ENCODE peak calls at places on chromosomes 4 and X, in seven cellular contexts. P is AG09309, D is choroid plexus epithelial cell, G is IMR-90, R is right lobe of liver, E is lower lobe of right lung, Q is GM23338. Y is an unnamed sample.

GRCh38 chrX:24672701-24673190 is 21.0 kb upstream of the POLA1 start:
- DNase-seq in P (no peak), D (no peak), G (no peak), R (no peak), E (no peak), Q (no peak), Y (no peak)

GRCh38 chr4:76374744-76375143 is 46.2 kb downstream of the CCDC158 start:
- DNase-seq in P (no peak), D (peak; percentile 49), G (no peak), R (no peak), E (no peak), Q (no peak), Y (no peak)

GRCh38 chr4:37604464-37604863 is 81.7 kb downstream of the RELL1 start:
- DNase-seq in P (no peak), D (no peak), G (peak; percentile 68), R (no peak), E (no peak), Q (no peak), Y (no peak)

GRCh38 chr4:140609548-140610425 is 41.0 kb upstream of the UCP1 start:
- DNase-seq in P (peak; percentile 10), D (peak; percentile 67), G (peak; percentile 55), R (no peak), E (no peak), Q (peak; percentile 59), Y (no peak)

GRCh38 chr4:88286897-88287296 is 2.5 kb upstream of the PPM1K start:
- DNase-seq in P (no peak), D (peak; percentile 78), G (no peak), R (no peak), E (no peak), Q (no peak), Y (no peak)

GRCh38 chr4:48173055-48173991 is 39.3 kb upstream of the TXK start:
- DNase-seq in P (peak; percentile 57), D (peak; percentile 78), G (peak; percentile 90), R (no peak), E (no peak), Q (peak; percentile 19), Y (no peak)

GRCh38 chrX:118350221-118350620 is 4.3 kb downstream of the WDR44 start:
- DNase-seq in P (no peak), D (peak; percentile 42), G (peak; percentile 40), R (no peak), E (no peak), Q (no peak), Y (no peak)

GRCh38 chrX:14554132-14554715 is 24.9 kb downstream of the GLRA2 start:
- DNase-seq in P (no peak), D (no peak), G (no peak), R (no peak), E (no peak), Q (no peak), Y (no peak)

GRCh38 chr4:158411180-158411721 is 110.4 kb upstream of the RXFP1 start:
- DNase-seq in P (no peak), D (peak; percentile 47), G (no peak), R (no peak), E (no peak), Q (no peak), Y (no peak)

GRCh38 chr4:158410272-158410671 is 111.4 kb upstream of the RXFP1 start:
- DNase-seq in P (peak; percentile 13), D (peak; percentile 74), G (peak; percentile 22), R (no peak), E (no peak), Q (peak; percentile 21), Y (no peak)
- TF ChIP-seq CTCF in P (peak; percentile 45), D (peak; percentile 52), G (peak; percentile 22), R (no peak), E (no peak), Q (peak; percentile 56), Y (no peak)

GRCh38 chrX:50978920-50979660 is 68.6 kb downstream of the BMP15 start:
- DNase-seq in P (no peak), D (no peak), G (no peak), R (no peak), E (no peak), Q (peak; percentile 52), Y (no peak)
- TF ChIP-seq CTCF in P (peak; percentile 10), D (no peak), G (no peak), R (no peak), E (no peak), Q (peak; percentile 53), Y (no peak)

GRCh38 chrX:41923257-41923924 is at the start of gene CASK:
- DNase-seq in P (peak; percentile 60), D (peak; percentile 92), G (peak; percentile 87), R (peak; percentile 95), E (peak; percentile 94), Q (peak; percentile 88), Y (peak; percentile 65)

GRCh38 chrX:41921492-41922124 is 1.7 kb downstream of the CASK start:
- DNase-seq in P (peak; percentile 23), D (peak; percentile 68), G (peak; percentile 37), R (no peak), E (no peak), Q (no peak), Y (no peak)

GRCh38 chrX:41922125-41922521 is 1.2 kb downstream of the CASK start:
- DNase-seq in P (no peak), D (peak; percentile 31), G (peak; percentile 27), R (no peak), E (no peak), Q (no peak), Y (no peak)

GRCh38 chrX:41923925-41924693 is 755 bp upstream of the CASK start:
- DNase-seq in P (peak; percentile 7), D (peak; percentile 56), G (peak; percentile 26), R (no peak), E (peak; percentile 41), Q (no peak), Y (no peak)

GRCh38 chrX:41922694-41923171 is 621 bp downstream of the CASK start:
- DNase-seq in P (no peak), D (peak; percentile 10), G (no peak), R (peak; percentile 57), E (peak; percentile 47), Q (peak; percentile 11), Y (peak; percentile 65)
- TF ChIP-seq CTCF in P (peak; percentile 10), D (peak; percentile 15), G (no peak), R (no peak), E (no peak), Q (no peak), Y (no peak)

DNA sequence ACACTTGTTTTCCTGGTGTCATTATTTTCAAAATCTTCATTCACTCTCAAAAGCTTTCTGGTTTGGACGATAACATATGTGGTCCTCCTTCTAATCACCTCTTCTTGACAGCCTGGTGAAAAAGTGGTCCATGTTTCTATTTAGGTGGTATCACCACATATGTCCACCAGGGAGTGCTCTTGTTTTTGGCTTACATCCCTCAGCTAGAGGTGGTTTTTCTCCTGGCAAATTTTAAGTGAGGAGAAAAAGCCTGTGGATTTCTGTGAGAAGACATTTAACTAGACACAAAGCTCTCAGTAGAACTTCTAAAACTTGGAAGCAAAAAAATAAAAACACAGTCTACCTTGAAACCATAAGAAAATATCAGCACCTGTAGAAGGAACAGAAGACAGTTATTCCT is 58.0 kb upstream of the FRMPD4 start:
- DNase-seq in P (peak; percentile 16), D (peak; percentile 59), G (peak; percentile 55), R (no peak), E (no peak), Q (peak; percentile 72), Y (no peak)
- TF ChIP-seq CTCF in P (peak; percentile 51), D (peak; percentile 57), G (peak; percentile 66), R (peak; percentile 35), E (peak; percentile 41), Q (peak; percentile 70), Y (peak; percentile 9)

GRCh38 chrX:43556207-43556606 is 99.9 kb upstream of the MAOA start:
- DNase-seq in P (no peak), D (no peak), G (no peak), R (no peak), E (peak; percentile 42), Q (no peak), Y (no peak)

GRCh38 chrX:43560247-43560946 is 95.7 kb upstream of the MAOA start:
- DNase-seq in P (no peak), D (no peak), G (no peak), R (no peak), E (no peak), Q (no peak), Y (no peak)

GRCh38 chrX:43557792-43558191 is 98.3 kb upstream of the MAOA start:
- DNase-seq in P (peak; percentile 7), D (peak; percentile 77), G (peak; percentile 49), R (no peak), E (peak; percentile 41), Q (peak; percentile 64), Y (no peak)

GRCh38 chrX:43562372-43562771 is 93.7 kb upstream of the MAOA start:
- DNase-seq in P (no peak), D (peak; percentile 10), G (no peak), R (no peak), E (no peak), Q (no peak), Y (no peak)

GRCh38 chrX:43559643-43560042 is 96.5 kb upstream of the MAOA start:
- DNase-seq in P (no peak), D (peak; percentile 66), G (peak; percentile 2), R (no peak), E (no peak), Q (peak; percentile 69), Y (peak; percentile 68)
- TF ChIP-seq CTCF in P (peak; percentile 24), D (peak; percentile 78), G (peak; percentile 37), R (peak; percentile 52), E (peak; percentile 50), Q (peak; percentile 76), Y (peak; percentile 44)

GRCh38 chrX:93538575-93538974 is 134.8 kb downstream of the NAP1L3 start:
- DNase-seq in P (no peak), D (no peak), G (no peak), R (no peak), E (no peak), Q (peak; percentile 10), Y (no peak)
- TF ChIP-seq CTCF in P (peak; percentile 32), D (no peak), G (peak; percentile 46), R (peak; percentile 18), E (no peak), Q (no peak), Y (peak; percentile 33)

GRCh38 chrX:108304210-108304609 is 134.0 kb downstream of the COL4A6 start:
- DNase-seq in P (no peak), D (peak; percentile 52), G (peak; percentile 7), R (no peak), E (no peak), Q (peak; percentile 53), Y (no peak)
- TF ChIP-seq CTCF in P (no peak), D (peak; percentile 69), G (peak; percentile 44), R (peak; percentile 20), E (no peak), Q (peak; percentile 66), Y (no peak)

DNA sequence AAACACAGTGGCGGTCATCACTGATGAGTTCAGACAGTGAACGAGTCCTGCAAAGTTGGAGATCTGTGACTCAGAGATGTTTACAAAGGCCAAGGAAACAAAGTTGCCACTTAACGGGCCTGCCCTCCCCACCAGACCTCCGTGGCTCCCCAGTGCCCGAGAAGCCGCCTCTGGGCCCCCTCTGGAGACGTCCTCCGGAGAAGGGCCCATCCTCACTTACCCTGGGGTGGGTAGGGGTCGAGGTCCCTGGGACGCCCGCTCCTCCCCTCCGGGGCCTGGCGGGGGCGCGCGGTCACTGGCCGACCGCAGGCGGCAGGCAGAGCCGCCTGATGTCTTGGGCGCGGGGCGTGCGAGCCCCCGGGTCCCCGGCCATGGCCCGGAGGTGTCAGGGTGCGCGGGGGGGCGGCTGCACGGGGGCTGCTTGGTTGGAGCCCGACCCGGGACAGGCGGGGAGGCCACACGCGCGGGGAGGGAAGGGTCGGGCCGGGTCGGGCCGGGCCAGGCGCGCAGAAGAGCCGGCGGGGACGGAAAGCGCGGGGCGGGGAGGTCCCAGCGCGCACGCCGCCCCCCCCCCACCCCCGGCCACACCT is 590 bp downstream of the DHRSX start:
- DNase-seq in P (no peak), D (peak; percentile 58), G (peak; percentile 65), R (peak; percentile 66), E (peak; percentile 61), Q (peak; percentile 64), Y (no peak)
- TF ChIP-seq CTCF in P (no peak), D (no peak), G (no peak), R (peak; percentile 5), E (no peak), Q (peak; percentile 45), Y (no peak)